ENCODE peak calls at places on chromosomes 16 and 17, in eight cellular contexts. J is NB4, C is fibroblast of pulmonary artery, W is HCT116, S is hepatocyte, I is GM23248, A is cardiac fibroblast, T is esophagus muscularis mucosa. M is an unnamed sample.

GRCh38 chr17:39152134-39152884 is 872 bp upstream of the PLXDC1 start:
- DNase-seq in W (peak; percentile 28), A (no peak), C (no peak), J (no peak), S (peak; percentile 54), I (no peak), T (no peak), M (peak; percentile 60)

GRCh38 chr17:34673995-34674900 is 94.9 kb downstream of the TMEM132E start:
- DNase-seq in C (no peak), W (no peak), S (no peak), I (no peak), T (no peak), A (no peak), J (no peak), M (no peak)

GRCh38 chr16:23952128-23953041 is 116.6 kb downstream of the PRKCB start:
- DNase-seq in S (peak; percentile 74), I (no peak), C (no peak), W (no peak), A (no peak), J (peak; percentile 91), T (no peak), M (no peak)

GRCh38 chr17:80835816-80836657 is 155.6 kb upstream of the CHMP6 start:
- DNase-seq in A (no peak), I (no peak), W (no peak), J (no peak), T (no peak), C (no peak), S (no peak), M (no peak)

GRCh38 chr16:49560018-49560830 is 186.6 kb downstream of the C16orf78 start:
- DNase-seq in T (no peak), C (peak; percentile 49), I (no peak), A (peak; percentile 76), J (no peak), W (no peak), S (no peak), M (peak; percentile 43)

GRCh38 chr17:38591759-38592241 is 14.0 kb downstream of the SRCIN1 start:
- DNase-seq in A (peak; percentile 44), J (peak; percentile 98), W (no peak), S (no peak), C (peak; percentile 22), T (no peak), I (peak; percentile 66), M (no peak)

GRCh38 chr17:13727441-13728171 is 125.9 kb upstream of the HS3ST3A1 start:
- DNase-seq in A (peak; percentile 67), T (no peak), I (peak; percentile 93), C (peak; percentile 75), S (no peak), J (peak; percentile 67), W (no peak), M (no peak)

GRCh38 chr16:23801387-23801786 is 34.4 kb upstream of the PRKCB start:
- DNase-seq in C (peak; percentile 67), A (peak; percentile 77), I (peak; percentile 82), J (peak; percentile 77), T (no peak), W (peak; percentile 63), S (peak; percentile 76), M (peak; percentile 63)

GRCh38 chr16:57265850-57266530 is 18.5 kb downstream of the PLLP start:
- DNase-seq in A (peak; percentile 60), C (peak; percentile 45), J (no peak), T (no peak), W (no peak), S (peak; percentile 70), I (peak; percentile 58), M (peak; percentile 61)

GRCh38 chr17:488993-489757 is 136.6 kb upstream of the RPH3AL start:
- DNase-seq in C (peak; percentile 32), S (no peak), I (peak; percentile 43), J (peak; percentile 36), T (no peak), A (peak; percentile 27), W (peak; percentile 54), M (peak; percentile 62)

GRCh38 chr17:62653831-62654829 is 26.7 kb downstream of the MRC2 start:
- DNase-seq in W (no peak), J (peak; percentile 30), A (peak; percentile 77), S (peak; percentile 42), C (peak; percentile 58), T (no peak), I (peak; percentile 85), M (peak; percentile 81)

GRCh38 chr17:46942441-46943217 is 19.7 kb downstream of the GOSR2 start:
- DNase-seq in C (peak; percentile 87), J (peak; percentile 75), S (peak; percentile 85), A (peak; percentile 88), W (peak; percentile 55), T (no peak), I (peak; percentile 84), M (peak; percentile 63)

GRCh38 chr16:57392694-57393093 is 11.9 kb upstream of the CCL17 start:
- DNase-seq in J (no peak), A (no peak), W (no peak), S (no peak), I (no peak), T (no peak), C (no peak), M (no peak)

GRCh38 chr16:54501797-54502196 is 215.2 kb upstream of the IRX3 start:
- DNase-seq in J (no peak), I (no peak), A (no peak), S (no peak), T (no peak), W (no peak), C (no peak), M (no peak)
- H3K4me3 ChIP-seq in J (no peak overlapping the region), I (no peak overlapping the region), A (no peak overlapping the region), S (no peak overlapping the region), T (no peak overlapping the region), W (no peak overlapping the region), C (no peak overlapping the region), M (no peak overlapping the region)

GRCh38 chr16:53503270-53503911 is 382 bp upstream of the AKTIP start:
- DNase-seq in S (peak; percentile 100), W (peak; percentile 100), A (peak; percentile 100), I (peak; percentile 100), J (peak; percentile 100), C (peak; percentile 100), T (peak; percentile 100), M (peak; percentile 100)

GRCh38 chr16:53501216-53501859 is 1.7 kb downstream of the AKTIP start:
- DNase-seq in S (peak; percentile 43), C (no peak), I (no peak), A (peak; percentile 11), W (no peak), T (peak; percentile 50), J (no peak), M (no peak)

GRCh38 chr16:53495325-53495724 is 7.7 kb downstream of the AKTIP start:
- DNase-seq in J (no peak), T (peak; percentile 55), A (no peak), I (peak; percentile 12), W (no peak), S (no peak), C (no peak), M (no peak)

GRCh38 chr16:53502331-53503269 is at the start of gene AKTIP:
- DNase-seq in T (peak; percentile 91), C (peak; percentile 33), I (peak; percentile 67), W (no peak), A (peak; percentile 46), S (peak; percentile 80), J (peak; percentile 49), M (peak; percentile 42)

DNA sequence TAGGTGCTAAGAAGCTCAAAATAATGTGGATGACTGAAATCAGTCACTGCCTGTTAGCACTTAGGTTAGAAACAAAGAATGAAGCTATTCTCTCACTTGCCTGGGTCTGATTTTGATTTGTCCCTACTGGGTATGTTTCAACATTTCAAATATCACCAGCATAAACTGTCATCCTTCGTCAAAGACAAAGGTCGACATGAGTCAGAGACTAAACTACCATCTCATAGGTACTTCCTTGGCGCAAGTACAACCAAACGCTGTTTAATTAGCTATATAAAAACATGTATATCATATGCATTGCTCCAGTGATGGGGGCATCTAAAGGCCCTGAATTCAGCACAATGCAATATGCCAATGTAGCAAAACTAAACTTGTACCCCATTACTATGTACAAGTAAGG is 4.0 kb downstream of the AKTIP start:
- DNase-seq in A (no peak), C (no peak), I (no peak), S (no peak), W (no peak), J (no peak), T (peak; percentile 17), M (no peak)
- H3K4me3 ChIP-seq in A (no peak overlapping the region), C (no peak overlapping the region), I (no peak overlapping the region), S (no peak overlapping the region), W (no peak overlapping the region), J (no peak overlapping the region), T (no peak overlapping the region), M (no peak overlapping the region)

GRCh38 chr16:1401758-1402154 is 12.7 kb downstream of the UNKL start:
- DNase-seq in A (no peak), C (no peak), W (no peak), J (no peak), I (no peak), T (no peak), S (no peak), M (no peak)
- H3K4me3 ChIP-seq in A (no peak overlapping the region), C (no peak overlapping the region), W (no peak overlapping the region), J (no peak overlapping the region), I (no peak overlapping the region), T (no peak overlapping the region), S (no peak overlapping the region), M (no peak overlapping the region)

GRCh38 chr16:56193951-56194726 is 2.9 kb downstream of the GNAO1 start:
- DNase-seq in J (peak; percentile 20), W (no peak), S (peak; percentile 92), I (peak; percentile 56), C (peak; percentile 62), T (peak; percentile 92), A (peak; percentile 62), M (peak; percentile 88)

GRCh38 chr16:56191807-56192643 is 736 bp downstream of the GNAO1 start:
- DNase-seq in J (no peak), A (no peak), T (no peak), I (no peak), W (no peak), C (no peak), S (peak; percentile 13), M (peak; percentile 48)

GRCh38 chr16:56195151-56195550 is 3.9 kb downstream of the GNAO1 start:
- DNase-seq in J (no peak), A (no peak), T (no peak), C (no peak), S (no peak), I (no peak), W (no peak), M (no peak)

GRCh38 chr16:56192644-56192960 is 1.3 kb downstream of the GNAO1 start:
- DNase-seq in J (no peak), A (no peak), C (no peak), I (no peak), W (no peak), T (no peak), S (no peak), M (no peak)

DNA sequence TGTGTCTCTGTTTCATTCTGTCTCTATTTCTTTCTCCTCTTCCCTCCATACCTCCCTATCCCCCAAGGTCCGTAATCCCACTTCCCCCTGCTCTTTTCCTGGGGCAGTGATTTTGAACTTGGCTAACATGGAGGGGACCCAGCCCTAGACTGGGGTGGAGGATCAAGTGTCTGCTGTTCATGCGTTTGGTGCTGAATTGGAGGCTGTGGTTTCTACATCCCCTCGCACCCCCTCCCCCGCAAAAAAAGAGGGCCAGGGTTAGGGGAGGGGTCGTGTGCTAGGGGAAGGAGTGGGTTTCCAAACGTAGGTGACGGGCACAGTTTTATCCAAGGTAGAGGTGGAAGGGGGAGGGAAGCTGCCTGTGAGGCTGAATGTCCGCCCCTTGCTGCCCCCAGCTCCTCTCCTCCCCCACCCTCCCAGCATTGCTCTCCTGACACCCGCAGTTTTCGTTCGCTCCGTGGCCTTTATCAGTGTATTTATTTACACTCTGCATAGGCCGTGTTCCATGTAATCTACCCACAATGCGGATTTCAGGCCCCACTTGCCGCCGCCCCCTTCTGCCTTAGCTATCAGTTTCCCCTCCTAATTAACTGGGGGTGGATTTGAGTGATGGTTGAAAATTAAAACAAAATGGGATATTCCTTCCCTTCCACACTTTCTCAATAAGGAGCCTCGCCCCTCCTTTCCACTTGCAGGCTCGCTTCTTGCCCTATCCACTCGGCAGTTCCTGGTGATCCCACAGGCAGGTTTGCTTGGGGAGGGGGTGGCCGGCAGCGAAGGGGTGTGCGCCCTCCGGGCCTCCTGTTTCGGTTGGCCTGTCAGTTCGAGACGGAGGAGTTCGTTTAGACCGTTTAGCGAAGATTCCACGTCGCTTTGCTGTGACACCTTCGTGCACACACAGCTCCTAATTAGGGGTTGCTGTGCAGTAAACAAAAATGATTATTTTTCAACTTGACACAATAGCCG is 2.0 kb downstream of the GNAO1 start:
- DNase-seq in T (no peak), S (no peak), A (no peak), W (no peak), C (no peak), J (no peak), I (no peak), M (no peak)
- H3K4me3 ChIP-seq in T (peak overlapping the region; percentile 64), S (no peak overlapping the region), A (no peak overlapping the region), W (no peak overlapping the region), C (no peak overlapping the region), J (no peak overlapping the region), I (no peak overlapping the region), M (peak overlapping the region; percentile 36)